ENCODE peak calls at places on chromosomes 4 and X, in four cellular contexts. Y, P, B and V are unnamed samples.

GRCh38 chr4:140851032-140851636 is 94.9 kb upstream of the TBC1D9 start:
- DNase-seq in Y (peak; percentile 74), P (peak; percentile 84), B (peak; percentile 30), V (peak; percentile 84)

GRCh38 chr4:99180367-99181169 is 36.5 kb upstream of the ADH4 start:
- DNase-seq in Y (no peak), P (no peak), B (peak; percentile 31), V (no peak)

GRCh38 chr4:38739438-38739837 is 43.4 kb downstream of the TLR10 start:
- DNase-seq in Y (no peak), P (no peak), B (no peak), V (no peak)

GRCh38 chr4:108166038-108166437 is 2.7 kb downstream of the LEF1 start:
- DNase-seq in Y (no peak), P (no peak), B (no peak), V (no peak)

GRCh38 chr4:94934864-94935263 is 177.1 kb downstream of the BMPR1B start:
- DNase-seq in Y (no peak), P (no peak), B (no peak), V (no peak)

GRCh38 chr4:158667651-158668198 is 4.0 kb downstream of the C4orf46 start:
- DNase-seq in Y (no peak), P (peak; percentile 55), B (no peak), V (no peak)

GRCh38 chr4:78166582-78166981 is 109.5 kb downstream of the FRAS1 start:
- DNase-seq in Y (no peak), P (no peak), B (no peak), V (no peak)

GRCh38 chr4:139665690-139666529 is at the start of gene MGST2:
- DNase-seq in Y (peak; percentile 93), P (peak; percentile 53), B (peak; percentile 78), V (peak; percentile 74)

GRCh38 chr4:4866124-4866832 is 6.8 kb downstream of the MSX1 start:
- DNase-seq in Y (no peak), P (peak; percentile 44), B (no peak), V (no peak)

GRCh38 chr4:20359692-20360091 is 108.0 kb downstream of the SLIT2 start:
- DNase-seq in Y (no peak), P (no peak), B (no peak), V (no peak)

GRCh38 chr4:18536420-18536819 is 514.9 kb upstream of the LCORL start:
- DNase-seq in Y (no peak), P (peak; percentile 3), B (no peak), V (peak; percentile 6)

GRCh38 chr4:152266831-152267480 is 268.9 kb downstream of the FBXW7 start:
- DNase-seq in Y (no peak), P (no peak), B (no peak), V (no peak)

GRCh38 chrX:47224266-47224895 is 5.9 kb downstream of the CDK16 start:
- DNase-seq in Y (no peak), P (no peak), B (no peak), V (no peak)

GRCh38 chrX:71143508-71143907 is 1.1 kb upstream of the NLGN3 start:
- DNase-seq in Y (no peak), P (no peak), B (peak; percentile 70), V (no peak)

GRCh38 chr4:16450031-16450430 is 223.8 kb upstream of the TAPT1 start:
- DNase-seq in Y (no peak), P (no peak), B (no peak), V (no peak)

GRCh38 chrX:122579521-122579920 is 604.6 kb upstream of the GRIA3 start:
- DNase-seq in Y (no peak), P (no peak), B (no peak), V (no peak)

GRCh38 chr4:74628808-74629616 is 165.3 kb downstream of the BTC start:
- DNase-seq in Y (peak; percentile 52), P (no peak), B (no peak), V (no peak)

GRCh38 chrX:129786210-129786651 is 6.5 kb downstream of the SASH3 start:
- DNase-seq in Y (peak; percentile 68), P (no peak), B (no peak), V (no peak)

GRCh38 chr4:75634951-75635350 is 4.6 kb upstream of the CDKL2 start:
- DNase-seq in Y (no peak), P (no peak), B (no peak), V (no peak)

GRCh38 chr4:57154191-57154590 is 44.0 kb upstream of the IGFBP7 start:
- DNase-seq in Y (no peak), P (peak; percentile 27), B (no peak), V (no peak)

GRCh38 chrX:16465081-16465876 is 184.7 kb upstream of the S100G start:
- DNase-seq in Y (no peak), P (no peak), B (no peak), V (no peak)

GRCh38 chr4:158121203-158121586 is 51.6 kb downstream of the GASK1B start:
- DNase-seq in Y (no peak), P (no peak), B (peak; percentile 59), V (peak; percentile 5)

GRCh38 chrX:40852573-40852972 is 117.2 kb upstream of the MED14 start:
- DNase-seq in Y (no peak), P (no peak), B (no peak), V (no peak)

GRCh38 chr4:172599554-172599953 is 569.1 kb upstream of the GALNT7 start:
- DNase-seq in Y (no peak), P (no peak), B (no peak), V (no peak)

GRCh38 chrX:24341795-24342194 is 18.6 kb upstream of the SUPT20HL1 start:
- DNase-seq in Y (no peak), P (peak; percentile 42), B (no peak), V (peak; percentile 26)

GRCh38 chr4:8340721-8341680 is 71.4 kb downstream of the HTRA3 start:
- DNase-seq in Y (peak; percentile 54), P (no peak), B (peak; percentile 75), V (no peak)

GRCh38 chr4:185472063-185472542 is 570 bp upstream of the CCDC110 start:
- DNase-seq in Y (no peak), P (no peak), B (no peak), V (no peak)

GRCh38 chr4:90951037-90951436 is 823.8 kb downstream of the CCSER1 start:
- DNase-seq in Y (no peak), P (no peak), B (no peak), V (peak; percentile 31)

GRCh38 chr4:13548984-13549546 is 4.8 kb upstream of the NKX3-2 start:
- DNase-seq in Y (peak; percentile 90), P (peak; percentile 94), B (peak; percentile 80), V (peak; percentile 85)

GRCh38 chr4:107035711-107036601 is at the start of gene DKK2:
- DNase-seq in Y (peak; percentile 46), P (peak; percentile 86), B (peak; percentile 29), V (no peak)

GRCh38 chr4:97778174-97778573 is 365.1 kb downstream of the STPG2 start:
- DNase-seq in Y (no peak), P (no peak), B (no peak), V (no peak)

GRCh38 chr4:21544410-21544809 is 404.2 kb downstream of the KCNIP4 start:
- DNase-seq in Y (no peak), P (no peak), B (no peak), V (no peak)
- H3K4me3 ChIP-seq in Y (no peak overlapping the region), P (no peak overlapping the region), B (no peak overlapping the region), V (peak overlapping the region; percentile 10)

GRCh38 chr4:6692379-6692778 is 1.3 kb upstream of the S100P start:
- DNase-seq in Y (no peak), P (no peak), B (no peak), V (no peak)

GRCh38 chr4:6694177-6694901 is 661 bp downstream of the S100P start:
- DNase-seq in Y (peak; percentile 40), P (no peak), B (no peak), V (peak; percentile 27)

GRCh38 chr4:6693274-6694176 is at the start of gene S100P:
- DNase-seq in Y (no peak), P (no peak), B (no peak), V (no peak)

GRCh38 chr4:6695660-6696581 is 2.2 kb downstream of the S100P start:
- DNase-seq in Y (peak; percentile 76), P (no peak), B (no peak), V (no peak)

GRCh38 chr4:6692806-6693205 is 872 bp upstream of the S100P start:
- DNase-seq in Y (no peak), P (no peak), B (no peak), V (peak; percentile 85)
- H3K27ac ChIP-seq in Y (no peak overlapping the region), P (no peak overlapping the region), B (no peak overlapping the region), V (peak overlapping the region; percentile 41)

DNA sequence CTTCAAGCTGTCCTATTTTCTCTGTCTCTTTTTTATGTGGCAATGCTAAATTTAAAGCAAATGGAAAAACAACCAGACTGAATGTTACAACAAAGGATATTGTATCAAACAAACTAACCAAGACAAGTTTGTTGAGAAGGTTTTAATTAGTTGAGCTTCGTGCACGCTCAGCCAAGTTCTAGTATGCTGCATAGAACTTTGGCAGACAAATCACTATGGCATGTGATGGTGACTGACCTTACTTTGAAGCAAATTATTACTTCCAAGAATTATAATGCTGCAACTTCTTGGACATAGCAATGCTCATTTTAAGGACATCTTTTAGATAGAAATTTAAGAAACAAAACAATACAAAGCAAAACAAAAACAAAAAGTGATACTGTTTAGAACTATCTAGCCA is 61.5 kb upstream of the TMEM150C start:
- DNase-seq in Y (no peak), P (no peak), B (no peak), V (no peak)
- H3K9me3 ChIP-seq in Y (no peaks in the 10 kb centered on the region), P (no peaks in the 10 kb centered on the region), B (no peaks in the 10 kb centered on the region), V (no peaks in the 10 kb centered on the region)

GRCh38 chr4:138392751-138393308 is 150.7 kb upstream of the SLC7A11 start:
- DNase-seq in Y (no peak), P (no peak), B (no peak), V (no peak)
- H3K4me3 ChIP-seq in Y (no peak overlapping the region), P (no peak overlapping the region), B (no peak overlapping the region), V (no peak overlapping the region)

DNA sequence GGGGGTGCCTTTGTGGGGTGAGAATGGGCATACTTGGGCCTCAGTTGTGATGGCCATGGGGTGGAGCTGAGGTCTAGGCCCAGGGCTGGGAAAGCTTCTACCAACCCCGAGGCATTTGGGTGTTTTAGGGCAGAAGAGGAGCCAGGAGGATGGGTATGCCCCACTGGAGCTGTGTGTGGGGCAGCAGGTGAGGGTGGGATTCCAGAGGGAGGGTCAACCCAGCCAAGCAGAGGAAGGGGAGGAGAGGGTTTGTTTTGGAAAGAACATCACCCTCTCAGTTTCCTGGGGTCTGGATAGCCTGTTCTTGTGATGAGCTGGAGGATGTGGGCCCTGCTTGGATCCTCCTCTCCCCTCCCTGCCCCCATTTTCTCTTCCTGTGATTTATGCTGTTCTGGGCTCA is 620 bp downstream of the IL9R start:
- DNase-seq in Y (no peak), P (no peak), B (no peak), V (no peak)
- H3K27ac ChIP-seq in Y (peak overlapping the region; percentile 26), P (no peak overlapping the region), B (no peak overlapping the region), V (no peak overlapping the region)

DNA sequence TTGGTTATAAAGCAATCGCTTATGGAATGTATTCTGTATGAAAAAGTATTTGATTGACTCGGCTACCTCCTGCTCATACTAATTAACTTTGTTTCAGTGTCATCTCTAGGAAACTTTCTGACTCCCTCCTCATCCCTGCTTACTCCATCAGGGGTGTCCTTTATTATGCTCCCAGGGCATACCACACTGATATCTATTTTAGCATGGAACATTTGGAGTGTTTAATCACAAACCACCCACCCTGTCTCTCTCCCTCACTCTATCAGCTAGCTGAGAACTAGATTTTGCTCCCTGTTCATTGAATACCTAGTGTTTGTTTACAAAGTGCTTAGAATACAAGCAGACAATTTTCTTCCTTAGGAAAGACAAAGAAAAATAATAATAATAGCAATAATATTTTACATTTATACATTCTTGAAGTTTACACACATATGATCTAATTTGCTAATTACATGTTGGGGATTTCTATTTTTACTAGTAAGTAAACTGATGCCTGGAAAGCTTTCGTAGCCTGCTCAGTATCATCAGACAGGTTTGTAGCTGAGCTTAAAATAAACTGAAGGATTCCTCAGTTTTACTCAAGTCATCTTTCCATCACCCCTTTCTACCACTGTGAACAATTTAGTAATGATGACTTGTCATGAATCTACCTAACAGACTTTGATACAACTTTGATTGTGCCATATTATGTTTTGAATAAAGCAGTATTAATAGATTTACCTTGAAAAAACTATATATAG is 811.4 kb upstream of the HS3ST1 start:
- DNase-seq in Y (no peak), P (no peak), B (no peak), V (no peak)
- H3K9me3 ChIP-seq in Y (no peaks in the 10 kb centered on the region), P (peaks cover 27% of the 10 kb centered on the region), B (no peaks in the 10 kb centered on the region), V (no peaks in the 10 kb centered on the region)